ENCODE peak calls at places on chromosomes 5 and 9, in five cellular contexts. N is IMR-90, X is tibial nerve, S is body of pancreas, B is GM23338. T is an unnamed sample.

GRCh38 chr9:131635912-131636311 is 90.6 kb downstream of the PRRT1B start:
- DNase-seq in N (no peak), S (no peak), X (no peak), B (no peak), T (no peak)

GRCh38 chr9:69923972-69924371 is 103.4 kb downstream of the CFAP95 start:
- DNase-seq in B (peak; percentile 17), S (no peak), N (no peak), X (no peak), T (no peak)

GRCh38 chr9:126501383-126502331 is 112.1 kb upstream of the LMX1B start:
- DNase-seq in X (no peak), N (no peak), S (no peak), B (no peak), T (no peak)

GRCh38 chr9:70485273-70485858 is 70.9 kb upstream of the KLF9 start:
- DNase-seq in B (no peak), X (no peak), N (no peak), S (peak; percentile 17), T (no peak)

GRCh38 chr5:10324519-10325370 is 17.0 kb upstream of the CMBL start:
- DNase-seq in X (no peak), B (no peak), S (no peak), N (no peak), T (no peak)

GRCh38 chr5:170757182-170757601 is 26.3 kb upstream of the GABRP start:
- DNase-seq in X (no peak), B (no peak), S (peak; percentile 69), N (peak; percentile 16), T (no peak)

GRCh38 chr9:105973811-105974407 is 279.6 kb downstream of the TMEM38B start:
- DNase-seq in X (no peak), B (peak; percentile 57), S (no peak), N (no peak), T (no peak)

GRCh38 chr9:136099547-136099946 is 4.5 kb upstream of the NACC2 start:
- DNase-seq in B (no peak), X (no peak), S (no peak), N (no peak), T (no peak)

GRCh38 chr5:73938280-73938937 is 312.4 kb downstream of the ARHGEF28 start:
- DNase-seq in S (peak; percentile 28), X (no peak), N (peak; percentile 96), B (no peak), T (peak; percentile 91)

GRCh38 chr5:90410178-90410762 is 714 bp upstream of the CETN3 start:
- DNase-seq in B (no peak), S (no peak), X (no peak), N (no peak), T (no peak)

GRCh38 chr9:132584616-132585560 is 2.5 kb downstream of the BARHL1 start:
- DNase-seq in S (no peak), N (peak; percentile 33), X (no peak), B (peak; percentile 56), T (no peak)

GRCh38 chr9:16828335-16829281 is 41.9 kb downstream of the BNC2 start:
- DNase-seq in X (no peak), N (peak; percentile 78), S (peak; percentile 52), B (peak; percentile 65), T (no peak)

GRCh38 chr9:101636247-101636646 is 41.5 kb upstream of the PPP3R2 start:
- DNase-seq in B (no peak), X (no peak), S (no peak), N (no peak), T (no peak)

GRCh38 chr9:126883636-126884035 is 23.2 kb downstream of the ZBTB34 start:
- DNase-seq in X (no peak), S (no peak), B (no peak), N (no peak), T (no peak)

GRCh38 chr5:19790811-19791466 is 197.1 kb downstream of the CDH18 start:
- DNase-seq in N (no peak), S (no peak), X (no peak), B (no peak), T (no peak)

GRCh38 chr9:130731355-130731754 is 37.8 kb downstream of the EXOSC2 start:
- DNase-seq in N (no peak), S (no peak), B (no peak), X (no peak), T (no peak)

GRCh38 chr9:95316274-95316673 is 1.2 kb downstream of the FANCC start:
- DNase-seq in N (no peak), S (no peak), X (no peak), B (no peak), T (no peak)

GRCh38 chr5:116090192-116090790 is 5.5 kb downstream of the COMMD10 start:
- DNase-seq in B (no peak), S (no peak), N (no peak), X (no peak), T (no peak)

GRCh38 chr5:103621548-103621930 is 59.0 kb upstream of the NUDT12 start:
- DNase-seq in B (no peak), S (no peak), X (no peak), N (no peak), T (no peak)

GRCh38 chr5:124655211-124655880 is 91.1 kb downstream of the ZNF608 start:
- DNase-seq in N (no peak), S (peak; percentile 26), B (no peak), X (no peak), T (no peak)

GRCh38 chr9:10268500-10269485 is 344.0 kb downstream of the PTPRD start:
- DNase-seq in N (peak; percentile 12), B (peak; percentile 73), X (no peak), S (peak; percentile 55), T (no peak)

DNA sequence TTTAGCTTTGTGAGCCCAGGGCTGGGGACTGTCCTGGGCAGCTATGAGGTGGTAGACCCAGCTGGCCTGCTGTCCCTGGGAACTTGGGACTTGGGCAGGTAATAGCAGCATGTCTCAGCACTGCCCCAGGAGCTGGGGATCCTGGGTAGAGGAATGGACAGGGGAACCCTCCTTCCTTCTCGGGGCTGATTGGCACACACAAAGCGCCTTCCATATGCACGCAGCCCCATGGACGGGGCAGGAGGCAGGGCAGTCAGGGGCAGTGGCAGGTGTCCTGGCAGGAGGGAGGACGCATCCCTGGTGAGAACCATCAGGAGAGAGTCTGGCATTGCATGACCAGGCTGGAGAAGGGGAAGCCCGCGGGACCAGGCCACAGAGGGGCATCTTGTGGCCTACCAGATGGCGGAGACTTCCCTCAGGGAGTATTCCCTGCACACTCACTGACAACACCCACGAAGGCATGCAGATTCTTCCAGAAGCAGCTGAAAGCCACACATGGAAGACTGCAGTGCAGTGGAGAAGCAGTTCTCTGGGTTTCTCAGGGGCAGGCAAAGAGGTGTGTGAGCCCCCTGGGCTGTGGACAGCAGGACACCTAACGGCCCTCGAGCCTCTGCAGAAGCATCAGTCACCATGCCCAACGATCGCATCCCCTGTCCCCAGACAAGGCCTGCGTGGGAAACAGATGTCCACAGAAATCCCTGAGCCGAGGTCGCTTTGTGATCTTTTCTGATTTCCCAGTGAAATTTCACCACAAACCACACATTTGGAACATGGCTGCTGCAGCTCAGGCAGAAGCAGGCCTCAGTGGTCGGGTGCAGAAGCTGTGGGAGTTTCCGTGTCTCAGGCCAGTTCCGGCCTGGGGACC is 7.0 kb upstream of the NKD2 start:
- DNase-seq in X (peak; percentile 8), S (no peak), N (no peak), B (no peak), T (no peak)
- H3K27ac ChIP-seq in X (no peak overlapping the region), S (no peak overlapping the region), N (no peak overlapping the region), B (no peak overlapping the region), T (no peak overlapping the region)

DNA sequence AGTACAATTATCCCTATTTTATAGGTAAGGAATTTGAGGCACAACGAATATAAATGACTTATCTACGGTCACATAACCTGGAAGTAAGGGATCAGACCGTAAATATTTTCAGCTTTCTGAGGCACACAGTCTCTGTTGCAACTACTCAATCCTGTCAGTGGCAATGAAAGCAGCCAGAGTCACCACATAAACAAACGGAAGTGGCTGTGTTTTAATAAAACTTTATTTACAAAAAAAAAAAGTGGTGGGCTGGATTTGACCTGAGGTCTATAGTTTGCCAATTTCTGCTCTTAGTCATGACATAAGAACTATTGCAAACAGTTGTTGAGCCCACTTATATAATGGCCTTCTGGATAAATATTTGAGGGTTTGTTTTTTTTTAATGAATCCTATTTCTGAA is 29.6 kb downstream of the ZNF366 start:
- DNase-seq in X (no peak), S (no peak), B (no peak), N (peak; percentile 25), T (no peak)
- H3K27ac ChIP-seq in X (no peak overlapping the region), S (no peak overlapping the region), B (no peak overlapping the region), N (no peak overlapping the region), T (no peak overlapping the region)

GRCh38 chr9:89477395-89477794 is 20.5 kb downstream of the SEMA4D start:
- DNase-seq in N (no peak), X (no peak), S (no peak), B (no peak), T (no peak)
- H3K27ac ChIP-seq in N (no peak overlapping the region), X (peak overlapping the region; percentile 58), S (peak overlapping the region; percentile 28), B (peak overlapping the region; percentile 78), T (peak overlapping the region; percentile 56)

DNA sequence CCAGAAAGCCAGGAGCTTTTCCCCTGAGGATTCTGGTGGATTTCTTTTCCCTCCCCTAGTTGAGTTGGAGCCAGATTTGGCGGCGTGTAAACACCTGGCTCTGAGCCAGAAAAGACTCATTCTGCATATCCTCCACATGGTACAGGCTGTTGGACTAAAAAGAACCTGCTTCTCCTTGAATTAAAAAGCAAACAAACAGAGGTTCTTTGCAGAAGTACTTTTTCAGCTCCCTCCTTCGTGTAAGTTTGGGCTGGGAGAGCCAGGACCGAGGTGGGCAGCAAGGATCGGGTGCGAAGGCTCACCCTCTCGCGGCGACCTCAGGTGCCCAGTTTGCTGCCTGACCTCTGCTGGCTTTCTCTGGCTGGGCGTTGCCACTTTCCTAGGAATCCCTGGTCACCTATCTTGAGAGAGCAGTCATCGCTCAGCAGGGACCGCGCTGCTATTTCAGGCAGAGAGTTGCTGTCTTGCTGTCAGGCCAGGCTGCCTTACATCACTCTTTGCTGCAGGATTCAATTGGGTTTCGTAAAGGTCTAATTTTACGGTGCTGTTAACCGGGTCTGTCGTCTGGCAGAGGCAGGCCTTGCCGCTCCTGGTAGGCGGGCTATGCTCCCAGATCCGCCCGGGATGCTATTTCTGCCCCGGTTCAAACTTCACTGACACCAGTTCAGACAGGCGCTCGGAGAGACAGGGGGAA is 3.2 kb downstream of the PAPPA start:
- DNase-seq in X (no peak), S (peak; percentile 58), N (peak; percentile 78), B (peak; percentile 74), T (no peak)
- H3K27ac ChIP-seq in X (peak overlapping the region; percentile 88), S (no peak overlapping the region), N (peak overlapping the region; percentile 76), B (no peak overlapping the region), T (no peak overlapping the region)

DNA sequence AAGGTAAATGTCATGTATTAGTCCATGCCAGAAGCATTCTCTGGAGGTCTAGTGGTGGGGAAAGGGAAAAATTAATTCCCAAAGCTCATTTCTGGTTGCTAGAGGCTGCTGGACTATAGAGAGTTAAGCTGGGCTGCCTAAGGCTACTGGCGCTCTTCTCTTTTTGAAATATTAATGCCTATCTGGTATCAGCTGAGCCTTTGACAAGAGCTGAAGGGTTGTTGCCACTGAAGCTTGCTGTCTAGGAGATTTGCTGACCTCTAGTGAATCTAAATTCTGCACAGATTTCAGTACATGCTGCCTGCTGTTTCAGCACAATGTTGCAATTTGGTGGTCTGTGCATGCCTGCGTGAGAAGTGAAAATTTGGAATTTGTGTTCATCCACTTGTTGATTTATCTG is 29.1 kb upstream of the PLCXD3 start:
- DNase-seq in B (no peak), N (no peak), S (no peak), X (no peak), T (no peak)
- H3K27ac ChIP-seq in B (no peak overlapping the region), N (no peak overlapping the region), S (no peak overlapping the region), X (no peak overlapping the region), T (no peak overlapping the region)